ENCODE peak calls at places on chromosomes 4 and X, in nine cellular contexts. E is NCI-H2081; P is NCI-H69; M is NCI-H1105 treated with DMSO at 0.1 percent for 48 hours; A is HS-5; J is adipocyte; V is CD4-positive, alpha-beta memory T cell; Y is WERI-Rb-1; H is GM04504. N is an unnamed sample.

GRCh38 chr4:163556169-163556568 is 61.7 kb downstream of the TMA16 start:
- DNase-seq in M (peak), H (no peak), J (no peak), E (peak), A (no peak), Y (no peak), V (no peak), P (peak), N (no peak)

GRCh38 chrX:3393168-3393567 is 46.7 kb upstream of the MXRA5 start:
- DNase-seq in A (no peak), Y (no peak), P (peak), J (no peak), H (no peak), E (no peak), M (no peak), V (no peak), N (no peak)

GRCh38 chrX:54785901-54786300 is 12.2 kb downstream of the ITIH6 start:
- DNase-seq in M (no peak), A (no peak), E (no peak), H (no peak), J (peak), V (no peak), Y (peak), P (peak), N (no peak)

GRCh38 chrX:619812-620493 is 10.6 kb upstream of the SHOX start:
- DNase-seq in H (no peak), J (no peak), M (no peak), V (no peak), P (no peak), E (no peak), A (no peak), Y (no peak), N (peak)

GRCh38 chrX:17078031-17078730 is 131.7 kb downstream of the REPS2 start:
- DNase-seq in M (no peak), H (peak), P (no peak), E (no peak), A (peak), V (no peak), J (peak), Y (no peak), N (no peak)

GRCh38 chr4:124887738-124888137 is 175.2 kb upstream of the ANKRD50 start:
- DNase-seq in H (no peak), M (no peak), E (no peak), A (no peak), J (no peak), Y (no peak), V (no peak), P (peak), N (no peak)

GRCh38 chr4:168273838-168274237 is 44.7 kb downstream of the DDX60 start:
- DNase-seq in A (no peak), Y (no peak), E (no peak), J (no peak), M (no peak), H (no peak), P (no peak), V (no peak), N (no peak)

GRCh38 chr4:8199594-8200301 is 658 bp downstream of the SH3TC1 start:
- DNase-seq in V (peak), Y (no peak), H (no peak), P (peak), M (no peak), E (no peak), A (no peak), J (no peak), N (no peak)

GRCh38 chrX:81708506-81708905 is 506.6 kb downstream of the SH3BGRL start:
- DNase-seq in V (no peak), J (no peak), M (no peak), H (no peak), P (no peak), A (no peak), E (no peak), Y (no peak), N (no peak)

GRCh38 chrX:23938690-23939089 is 30.9 kb downstream of the CXorf58 start:
- DNase-seq in M (no peak), Y (no peak), H (no peak), J (peak), E (no peak), A (no peak), P (no peak), V (no peak), N (no peak)

GRCh38 chr4:82789377-82789776 is 9.2 kb downstream of the SCD5 start:
- DNase-seq in A (no peak), J (no peak), V (no peak), P (no peak), M (no peak), Y (no peak), H (no peak), E (no peak), N (no peak)

GRCh38 chrX:45537936-45538335 is 337.3 kb upstream of the DIPK2B start:
- DNase-seq in J (no peak), P (no peak), E (no peak), V (no peak), H (no peak), Y (no peak), A (no peak), M (no peak), N (no peak)

GRCh38 chrX:41350150-41350975 is 16.4 kb downstream of the DDX3X start:
- DNase-seq in P (peak), V (no peak), M (peak), A (no peak), E (no peak), H (no peak), J (no peak), Y (no peak), N (no peak)

GRCh38 chr4:6011686-6012085 is 6.5 kb downstream of the C4orf50 start:
- DNase-seq in H (no peak), M (no peak), A (no peak), E (peak), V (no peak), J (no peak), Y (no peak), P (peak), N (no peak)

GRCh38 chrX:125998432-125998831 is 167.7 kb downstream of the DCAF12L2 start:
- DNase-seq in M (peak), Y (no peak), V (no peak), J (peak), A (no peak), P (no peak), H (no peak), E (peak), N (no peak)

GRCh38 chr4:138736362-138736761 is 279.2 kb upstream of the NOCT start:
- DNase-seq in A (peak), E (no peak), H (no peak), Y (no peak), J (peak), V (no peak), M (no peak), P (no peak), N (no peak)

GRCh38 chr4:125677665-125678307 is 363.0 kb downstream of the FAT4 start:
- DNase-seq in P (no peak), H (no peak), M (no peak), A (no peak), E (no peak), J (peak), V (no peak), Y (no peak), N (no peak)

GRCh38 chr4:153513596-153513995 is 47.4 kb downstream of the TMEM131L start:
- DNase-seq in Y (no peak), V (no peak), J (peak), A (peak), E (no peak), H (peak), M (no peak), P (no peak), N (no peak)

GRCh38 chrX:56219702-56220101 is 12.5 kb upstream of the KLF8 start:
- DNase-seq in H (no peak), M (no peak), Y (no peak), P (peak), J (peak), E (no peak), V (no peak), A (no peak), N (no peak)

GRCh38 chrX:41472231-41472815 is 25.2 kb downstream of the NYX start:
- DNase-seq in V (no peak), J (no peak), E (no peak), A (no peak), P (no peak), M (no peak), H (no peak), Y (no peak), N (no peak)

GRCh38 chr4:83217721-83218522 is 66.7 kb downstream of the COQ2 start:
- DNase-seq in E (peak), J (no peak), Y (no peak), V (peak), H (no peak), A (no peak), P (peak), M (no peak), N (peak)

GRCh38 chrX:23779025-23779424 is 3.9 kb upstream of the SAT1 start:
- DNase-seq in V (no peak), E (no peak), J (peak), A (peak), P (no peak), H (no peak), Y (no peak), M (no peak), N (no peak)

GRCh38 chrX:153600032-153600373 is 1.1 kb upstream of the CCNQ start:
- DNase-seq in P (peak), Y (peak), J (no peak), M (no peak), A (no peak), V (no peak), E (no peak), H (no peak), N (no peak)

GRCh38 chr4:95095352-95095974 is 337.7 kb downstream of the BMPR1B start:
- DNase-seq in M (peak), V (no peak), E (peak), H (no peak), J (peak), P (peak), Y (peak), A (no peak), N (no peak)

GRCh38 chrX:150649096-150649870 is 43.9 kb upstream of the MTMR1 start:
- DNase-seq in A (no peak), P (no peak), V (no peak), Y (no peak), M (no peak), J (peak), E (no peak), H (peak), N (no peak)

GRCh38 chr4:88077911-88078310 is 70.5 kb downstream of the PKD2 start:
- DNase-seq in V (no peak), M (no peak), J (no peak), E (no peak), Y (no peak), P (no peak), A (no peak), H (no peak), N (no peak)

GRCh38 chr4:145545538-145546224 is 64.0 kb downstream of the SMAD1 start:
- DNase-seq in E (no peak), M (no peak), V (no peak), H (peak), P (peak), A (peak), Y (no peak), J (peak), N (no peak)

GRCh38 chr4:180527993-180528392 is 1715.2 kb upstream of the TENM3 start:
- DNase-seq in M (peak), Y (no peak), P (no peak), E (no peak), A (no peak), J (no peak), V (no peak), H (no peak), N (no peak)

GRCh38 chrX:95956780-95957179 is 727.9 kb upstream of the DIAPH2 start:
- DNase-seq in M (no peak), H (no peak), V (no peak), Y (no peak), E (no peak), J (no peak), P (no peak), A (no peak), N (no peak)

GRCh38 chr4:103498161-103499070 is 221.4 kb downstream of the TACR3 start:
- DNase-seq in V (no peak), J (peak), A (peak), M (no peak), E (no peak), H (no peak), Y (no peak), P (no peak), N (no peak)

GRCh38 chr4:3045500-3045850 is 28.9 kb downstream of the HTT-AS start:
- DNase-seq in Y (no peak), A (no peak), E (no peak), P (no peak), M (no peak), H (peak), J (no peak), V (peak), N (no peak)

GRCh38 chr4:57184378-57185031 is 74.3 kb upstream of the IGFBP7 start:
- DNase-seq in Y (peak), E (no peak), H (no peak), J (no peak), P (no peak), M (no peak), V (no peak), A (no peak), N (no peak)

GRCh38 chrX:3712870-3713224 is 602 bp downstream of the PRKX start:
- DNase-seq in E (no peak), J (no peak), H (no peak), A (no peak), V (peak), P (no peak), M (no peak), Y (peak), N (no peak)

GRCh38 chrX:132488819-132489255 is at the start of gene MBNL3:
- DNase-seq in A (no peak), H (no peak), E (peak), J (peak), M (peak), P (peak), V (peak), Y (peak), N (no peak)

N was measured in vagina.